ENCODE peak calls at places on chromosomes 11 and 22, in five cellular contexts. R, C, A, L and F are unnamed samples.

GRCh38 chr11:73295259-73295995 is 12.6 kb upstream of the ARHGEF17 start:
- DNase-seq in R (no peak), C (peak), A (no peak), L (peak), F (peak)

GRCh38 chr11:15835705-15836411 is 520.5 kb downstream of the SOX6 start:
- DNase-seq in R (no peak), C (no peak), A (no peak), L (no peak), F (no peak)

GRCh38 chr11:31812392-31813241 is 1.5 kb upstream of the PAX6 start:
- DNase-seq in R (no peak), C (peak), A (no peak), L (no peak), F (no peak)

GRCh38 chr11:57480409-57481137 is 20.2 kb downstream of the RTN4RL2 start:
- DNase-seq in R (no peak), C (no peak), A (no peak), L (peak), F (no peak)

GRCh38 chr11:100684101-100685065 is 2.7 kb upstream of the ARHGAP42 start:
- DNase-seq in R (no peak), C (peak), A (peak), L (no peak), F (no peak)

GRCh38 chr22:25815561-25815960 is 73.6 kb downstream of the MYO18B start:
- DNase-seq in R (no peak), C (no peak), A (no peak), L (no peak), F (no peak)

GRCh38 chr11:41394562-41395160 is 64.8 kb downstream of the LRRC4C start:
- DNase-seq in R (no peak), C (no peak), A (no peak), L (no peak), F (no peak)

GRCh38 chr22:29379258-29379657 is 9.1 kb downstream of the AP1B1 start:
- DNase-seq in R (no peak), C (no peak), A (no peak), L (no peak), F (no peak)

GRCh38 chr11:1735271-1735670 is 15.1 kb downstream of the IFITM10 start:
- DNase-seq in R (no peak), C (no peak), A (no peak), L (no peak), F (peak)

GRCh38 chr11:69510471-69511357 is 29.3 kb downstream of the LINC01488 start:
- DNase-seq in R (no peak), C (peak), A (no peak), L (no peak), F (peak)

DNA sequence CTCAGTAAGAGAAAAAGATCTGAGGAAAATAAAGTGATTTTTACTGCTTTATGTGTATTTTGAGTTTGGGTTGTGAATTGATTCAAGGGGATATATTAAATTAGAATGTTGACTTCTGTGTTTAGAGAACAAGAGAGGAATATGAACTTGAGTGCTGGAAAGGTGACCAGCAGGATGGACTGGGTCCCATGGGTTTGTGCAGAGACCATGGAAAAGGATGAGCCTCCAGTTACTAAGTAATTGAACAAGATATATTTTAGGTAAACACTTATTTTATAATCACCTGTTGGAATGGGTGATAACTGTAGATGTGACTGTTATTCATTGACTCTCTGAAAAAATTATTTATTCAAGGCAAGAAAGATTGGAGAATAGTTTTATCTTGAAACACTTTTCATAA is 82.0 kb upstream of the TOP3B start:
- DNase-seq in R (no peak), C (no peak), A (no peak), L (no peak), F (no peak)
- TF ChIP-seq CTCF in R (no peak), C (no peak), A (no peak), L (no peak), F (no peak)

GRCh38 chr22:39674536-39674935 is 104.0 kb downstream of the CACNA1I start:
- DNase-seq in R (no peak), C (peak), A (no peak), L (no peak), F (no peak)

GRCh38 chr22:39679652-39680051 is 109.1 kb downstream of the CACNA1I start:
- DNase-seq in R (no peak), C (no peak), A (no peak), L (no peak), F (no peak)

GRCh38 chr22:39678862-39679490 is 108.4 kb downstream of the CACNA1I start:
- DNase-seq in R (no peak), C (no peak), A (no peak), L (no peak), F (no peak)

GRCh38 chr22:39677967-39678366 is 107.4 kb downstream of the CACNA1I start:
- DNase-seq in R (no peak), C (no peak), A (no peak), L (no peak), F (no peak)

DNA sequence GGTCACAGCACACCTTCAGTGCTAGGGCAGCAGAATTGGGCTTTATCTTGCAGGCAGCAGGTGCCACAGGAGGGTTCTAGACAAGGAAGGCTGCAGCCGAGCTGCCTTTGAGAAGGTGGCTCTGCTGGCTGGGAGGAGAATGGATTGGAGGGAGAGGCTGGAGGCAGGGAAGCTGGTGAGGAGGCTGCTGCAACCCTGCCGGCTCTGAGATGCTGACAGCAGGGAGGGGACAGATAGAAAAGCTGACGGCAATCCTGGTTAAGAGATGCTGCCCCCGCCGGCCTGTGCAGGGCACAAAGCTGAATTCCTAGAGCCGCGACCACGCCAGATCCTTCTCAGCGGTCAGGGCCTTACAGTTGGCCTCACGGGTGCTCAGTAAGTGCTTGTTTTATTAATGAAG is 105.4 kb downstream of the CACNA1I start:
- DNase-seq in R (no peak), C (no peak), A (no peak), L (no peak), F (no peak)
- TF ChIP-seq CTCF in R (no peak), C (no peak), A (no peak), L (no peak), F (no peak)

DNA sequence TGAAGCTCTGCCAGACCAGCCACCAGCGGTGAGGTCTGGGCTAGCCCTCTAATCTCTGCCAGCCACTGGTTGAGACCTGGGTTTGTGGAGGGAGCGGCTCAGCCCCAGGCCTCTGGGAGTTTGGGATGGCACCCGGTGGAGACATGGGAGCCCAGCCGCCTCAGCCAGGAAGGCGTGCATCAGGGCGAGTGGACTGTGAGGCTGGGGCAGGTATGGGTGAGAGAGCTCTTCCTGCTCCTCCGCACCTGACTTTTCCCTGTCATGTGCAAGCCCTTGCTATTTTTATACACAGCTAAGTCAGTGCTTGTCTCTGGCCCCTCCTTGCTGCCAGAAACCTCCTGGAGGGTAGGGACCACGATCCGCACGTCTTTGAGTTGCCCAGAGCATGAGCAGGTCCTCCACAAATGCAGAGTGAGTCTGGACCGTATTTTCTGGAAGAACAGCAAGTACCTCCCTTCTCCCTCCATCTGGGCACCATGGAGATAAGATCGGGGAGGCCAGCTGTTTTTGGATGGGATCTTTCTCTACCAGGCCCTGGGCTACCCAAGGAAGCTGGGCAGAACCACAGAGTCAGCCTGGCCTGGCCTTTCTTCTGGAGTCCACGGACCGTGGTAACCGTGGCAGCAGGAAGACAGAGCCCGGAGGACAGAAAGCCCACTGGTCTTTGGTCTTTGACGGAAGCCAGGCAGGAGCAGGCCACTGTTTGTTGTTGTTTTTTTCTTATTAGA is 53.3 kb downstream of the IGLL1 start:
- DNase-seq in R (no peak), C (no peak), A (no peak), L (no peak), F (peak)
- TF ChIP-seq CTCF in R (no peak), C (no peak), A (no peak), L (no peak), F (no peak)

DNA sequence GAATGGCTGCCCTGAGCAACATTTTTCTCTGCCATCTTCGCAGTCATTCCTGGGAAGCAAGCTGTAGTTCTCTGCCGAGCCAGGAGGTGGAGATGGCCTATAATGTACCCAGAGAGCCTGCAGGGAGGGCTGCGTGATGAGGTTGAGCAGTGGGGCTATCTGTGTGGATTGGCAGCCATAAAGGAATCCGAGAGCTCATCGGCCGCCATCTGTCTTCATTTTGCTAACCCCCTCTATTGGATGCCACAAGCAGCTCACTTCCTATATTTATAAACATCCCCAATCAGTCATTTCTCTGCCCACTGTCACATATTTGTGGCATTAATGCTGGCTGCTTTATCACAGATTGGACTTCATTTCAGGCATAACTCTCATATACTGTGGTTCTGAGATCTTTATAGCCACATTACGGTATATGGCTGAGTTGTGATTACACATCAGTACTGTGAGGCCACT is 209.5 kb downstream of the NTM start:
- DNase-seq in R (no peak), C (peak), A (no peak), L (peak), F (no peak)
- TF ChIP-seq CTCF in R (peak), C (peak), A (peak), L (peak), F (peak)

GRCh38 chr11:62236187-62236586 is 5.9 kb upstream of the SCGB1D2 start:
- DNase-seq in R (no peak), C (no peak), A (no peak), L (no peak), F (no peak)

GRCh38 chr11:62238151-62238550 is 3.9 kb upstream of the SCGB1D2 start:
- DNase-seq in R (no peak), C (no peak), A (no peak), L (no peak), F (no peak)

GRCh38 chr11:62237499-62237898 is 4.5 kb upstream of the SCGB1D2 start:
- DNase-seq in R (no peak), C (no peak), A (no peak), L (no peak), F (no peak)

GRCh38 chr11:62233730-62234129 is 8.3 kb upstream of the SCGB1D2 start:
- DNase-seq in R (no peak), C (no peak), A (no peak), L (peak), F (no peak)
- TF ChIP-seq CTCF in R (no peak), C (peak), A (peak), L (no peak), F (peak)

GRCh38 chr22:27028093-27028492 is 370.7 kb downstream of the MIAT start:
- DNase-seq in R (no peak), C (no peak), A (no peak), L (peak), F (no peak)

GRCh38 chr22:27029584-27030130 is 372.3 kb downstream of the MIAT start:
- DNase-seq in R (no peak), C (no peak), A (no peak), L (no peak), F (no peak)

GRCh38 chr22:27032121-27032761 is 374.9 kb downstream of the MIAT start:
- DNase-seq in R (no peak), C (peak), A (no peak), L (no peak), F (no peak)
- TF ChIP-seq CTCF in R (no peak), C (peak), A (no peak), L (no peak), F (peak)

GRCh38 chr11:118607401-118608267 is at the start of gene PHLDB1:
- DNase-seq in R (no peak), C (peak), A (peak), L (peak), F (peak)
- TF ChIP-seq CTCF in R (peak), C (peak), A (peak), L (peak), F (peak)

GRCh38 chr11:9276571-9276970 is 11.4 kb upstream of the DENND5A start:
- DNase-seq in R (no peak), C (no peak), A (no peak), L (peak), F (peak)
- TF ChIP-seq CTCF in R (no peak), C (no peak), A (no peak), L (no peak), F (peak)

GRCh38 chr11:42974510-42974909 is 337.3 kb upstream of the API5 start:
- DNase-seq in R (no peak), C (no peak), A (no peak), L (no peak), F (no peak)
- TF ChIP-seq CTCF in R (no peak), C (no peak), A (peak), L (no peak), F (no peak)